ENCODE peak calls at places on chromosome 21, in eight cellular contexts. L is suprapubic skin, M is A549, R is heart left ventricle, W is psoas muscle, S is neural progenitor cell, J is stomach, E is MM.1S. C is an unnamed sample.

GRCh38 chr21:42527127-42527488 is 13.5 kb downstream of the SLC37A1 start:
- DNase-seq in L (peak; percentile 62), M (no peak), R (no peak), W (no peak), S (no peak), J (no peak), E (no peak), C (peak; percentile 27)

GRCh38 chr21:17738171-17738953 is 80.8 kb downstream of the C21orf91 start:
- DNase-seq in L (no peak), M (no peak), R (no peak), W (no peak), S (peak; percentile 4), J (peak; percentile 51), E (no peak), C (no peak)

GRCh38 chr21:28516996-28517592 is 475.6 kb downstream of the LTN1 start:
- DNase-seq in L (peak; percentile 62), M (peak; percentile 2), R (peak; percentile 81), W (peak; percentile 40), S (peak; percentile 90), J (peak; percentile 64), E (peak; percentile 89), C (peak; percentile 43)

GRCh38 chr21:46066843-46067331 is 31.0 kb upstream of the COL6A2 start:
- DNase-seq in L (peak; percentile 76), M (no peak), R (peak; percentile 72), W (peak; percentile 61), S (peak; percentile 48), J (peak; percentile 49), E (no peak), C (peak; percentile 72)

GRCh38 chr21:46109251-46110221 is 11.6 kb downstream of the COL6A2 start:
- DNase-seq in L (peak; percentile 47), M (no peak), R (peak; percentile 22), W (no peak), S (no peak), J (peak; percentile 9), E (no peak), C (peak; percentile 25)

GRCh38 chr21:14942801-14943490 is 121.9 kb downstream of the NRIP1 start:
- DNase-seq in L (no peak), M (no peak), R (no peak), W (no peak), S (no peak), J (no peak), E (no peak), C (no peak)

GRCh38 chr21:39633043-39633442 is 20.3 kb downstream of the B3GALT5 start:
- DNase-seq in L (no peak), M (peak; percentile 36), R (no peak), W (no peak), S (no peak), J (no peak), E (no peak), C (no peak)

GRCh38 chr21:44930543-44930981 is 9.3 kb upstream of the SLX9 start:
- DNase-seq in L (no peak), M (no peak), R (no peak), W (peak; percentile 38), S (no peak), J (no peak), E (no peak), C (peak; percentile 85)

GRCh38 chr21:46183910-46184624 is at the start of gene SPATC1L:
- DNase-seq in L (peak; percentile 72), M (no peak), R (peak; percentile 83), W (peak; percentile 75), S (peak; percentile 86), J (peak; percentile 39), E (peak; percentile 73), C (peak; percentile 56)

GRCh38 chr21:34635307-34635706 is 20.4 kb upstream of the RCAN1 start:
- DNase-seq in L (no peak), M (no peak), R (no peak), W (no peak), S (peak; percentile 15), J (no peak), E (no peak), C (no peak)

GRCh38 chr21:45279446-45280177 is 8.1 kb downstream of the POFUT2 start:
- DNase-seq in L (peak; percentile 49), M (no peak), R (no peak), W (no peak), S (no peak), J (peak; percentile 14), E (no peak), C (peak; percentile 17)

GRCh38 chr21:15928686-15929085 is 198.9 kb downstream of the USP25 start:
- DNase-seq in L (no peak), M (no peak), R (no peak), W (no peak), S (no peak), J (no peak), E (no peak), C (no peak)

GRCh38 chr21:18914570-18914969 is 511.0 kb upstream of the TMPRSS15 start:
- DNase-seq in L (no peak), M (no peak), R (no peak), W (no peak), S (no peak), J (no peak), E (no peak), C (no peak)

GRCh38 chr21:45326169-45326833 is 38.6 kb upstream of the POFUT2 start:
- DNase-seq in L (peak; percentile 62), M (no peak), R (peak; percentile 33), W (no peak), S (no peak), J (no peak), E (no peak), C (peak; percentile 63)

GRCh38 chr21:45525910-45526306 is 16.3 kb downstream of the SLC19A1 start:
- DNase-seq in L (peak; percentile 41), M (no peak), R (no peak), W (peak; percentile 7), S (no peak), J (peak; percentile 14), E (no peak), C (peak; percentile 64)

GRCh38 chr21:16908087-16908486 is 604.8 kb upstream of the CXADR start:
- DNase-seq in L (no peak), M (no peak), R (no peak), W (no peak), S (no peak), J (no peak), E (no peak), C (no peak)

GRCh38 chr21:16455978-16456377 is 726.2 kb downstream of the USP25 start:
- DNase-seq in L (no peak), M (no peak), R (no peak), W (no peak), S (no peak), J (no peak), E (no peak), C (no peak)

GRCh38 chr21:42654179-42654912 is 925 bp downstream of the PDE9A start:
- DNase-seq in L (no peak), M (peak; percentile 53), R (no peak), W (no peak), S (peak; percentile 88), J (no peak), E (no peak), C (peak; percentile 72)

GRCh38 chr21:45639206-45640000 is 4.1 kb upstream of the PCBP3 start:
- DNase-seq in L (no peak), M (no peak), R (no peak), W (no peak), S (no peak), J (no peak), E (no peak), C (no peak)

GRCh38 chr21:32143222-32143939 is 135.5 kb downstream of the MIS18A start:
- DNase-seq in L (peak; percentile 69), M (no peak), R (peak; percentile 38), W (peak; percentile 36), S (peak; percentile 39), J (no peak), E (no peak), C (no peak)
- TF ChIP-seq CTCF in L (no peak), M (no peak), R (no peak), W (no peak), S (no peak), J (no peak), E (no peak), C (no peak)

GRCh38 chr21:33383056-33383888 is 19.9 kb upstream of the IFNGR2 start:
- DNase-seq in L (peak; percentile 79), M (no peak), R (peak; percentile 66), W (peak; percentile 63), S (peak; percentile 10), J (peak; percentile 68), E (peak; percentile 97), C (peak; percentile 85)
- H3K4me1 ChIP-seq in L (peaks cover 57% of the 10 kb centered on the region), M (peaks cover 35% of the 10 kb centered on the region), R (peaks cover 26% of the 10 kb centered on the region), W (peaks cover 22% of the 10 kb centered on the region), S (no peaks in the 10 kb centered on the region), J (peaks cover 27% of the 10 kb centered on the region), E (peaks cover 33% of the 10 kb centered on the region), C (peaks cover 84% of the 10 kb centered on the region)

DNA sequence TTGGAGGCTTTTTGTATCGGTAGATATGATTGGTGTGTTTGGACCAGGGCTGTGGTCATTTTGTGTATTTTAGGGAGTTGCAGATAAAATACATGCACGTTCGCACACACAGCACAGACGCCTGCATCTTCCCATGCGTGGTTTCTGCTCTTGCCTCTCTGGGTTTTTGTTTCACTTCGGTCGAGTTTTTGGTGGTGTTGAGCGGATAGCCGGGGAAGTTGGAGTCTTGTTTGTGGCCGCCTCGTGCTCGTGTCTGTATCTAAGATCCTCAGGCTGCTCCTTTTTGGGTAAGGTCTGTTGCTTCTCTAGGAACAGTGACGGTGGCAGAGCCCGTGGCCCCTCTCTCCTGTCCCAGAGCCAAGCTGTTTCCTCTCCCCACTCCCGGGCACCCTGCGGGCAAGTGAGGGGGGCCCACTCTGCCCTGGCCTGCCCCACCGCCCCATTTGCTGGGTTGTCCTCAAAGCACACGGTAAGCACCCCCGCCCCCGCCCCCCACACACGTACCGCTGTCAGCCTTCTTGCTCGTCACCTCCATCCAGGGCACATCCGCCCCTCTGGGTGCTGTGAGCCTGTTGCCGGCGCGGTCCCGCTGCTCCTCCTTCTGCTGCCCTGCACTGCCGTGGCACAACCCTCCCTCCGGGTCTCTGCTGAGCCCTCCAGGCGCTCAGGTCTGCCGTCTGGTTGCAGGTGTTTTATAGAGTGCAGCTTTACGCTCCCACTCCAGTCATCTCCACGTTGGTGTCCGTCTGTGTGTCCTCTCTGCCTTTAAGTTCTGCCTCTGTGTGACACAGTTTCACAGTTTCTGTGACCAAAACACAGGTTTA is 51.9 kb downstream of the AGPAT3 start:
- DNase-seq in L (peak; percentile 38), M (no peak), R (no peak), W (no peak), S (no peak), J (no peak), E (peak; percentile 83), C (peak; percentile 13)
- H3K4me3 ChIP-seq in L (peak overlapping the region; percentile 40), M (no peak overlapping the region), R (no peak overlapping the region), W (peak overlapping the region; percentile 50), S (no peak overlapping the region), J (peak overlapping the region; percentile 41), E (peak overlapping the region; percentile 65), C (peak overlapping the region; percentile 1)

GRCh38 chr21:35727830-35728229 is 332.5 kb downstream of the SETD4 start:
- DNase-seq in L (no peak), M (no peak), R (no peak), W (no peak), S (no peak), J (no peak), E (no peak), C (no peak)

GRCh38 chr21:35732788-35733187 is 327.5 kb downstream of the SETD4 start:
- DNase-seq in L (no peak), M (no peak), R (no peak), W (no peak), S (no peak), J (no peak), E (no peak), C (no peak)

DNA sequence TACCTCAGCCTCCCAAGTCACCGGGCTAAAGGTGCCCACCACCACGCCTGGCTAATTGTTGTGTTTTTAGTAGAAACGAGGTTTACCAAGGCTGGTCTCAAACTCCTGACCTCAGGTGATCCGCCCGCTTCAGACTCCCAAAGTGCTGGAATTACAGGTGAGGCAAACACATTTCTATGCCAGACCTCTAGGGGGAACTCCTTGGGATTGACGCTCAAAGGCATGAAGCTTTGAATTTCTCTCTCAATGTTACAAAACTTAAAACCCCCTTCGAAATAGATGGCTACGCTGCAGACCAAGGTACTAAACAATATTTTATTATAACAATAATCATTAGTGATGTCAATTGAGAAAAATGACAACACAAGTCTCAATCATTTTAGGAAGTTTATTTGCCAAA is 330.0 kb downstream of the SETD4 start:
- DNase-seq in L (no peak), M (no peak), R (no peak), W (no peak), S (no peak), J (no peak), E (no peak), C (no peak)
- TF ChIP-seq CTCF in L (no peak), M (no peak), R (no peak), W (no peak), S (peak; percentile 26), J (no peak), E (no peak), C (no peak)

C was measured in left lung.